ENCODE peak calls at places on chromosomes 6 and 20, in seven cellular contexts. One of them, this sample, is unnamed.

GRCh38 chr6:148147431-148147830 is 195.2 kb upstream of the SASH1 start:
- DNase-seq in AG08396: no peak
- DNase-seq in heart left ventricle: no peak
- DNase-seq in GM23248: no peak
- DNase-seq in stomach: no peak
- DNase-seq in germinal center: no peak
- DNase-seq in progenitor cell of endocrine pancreas: no peak
- DNase-seq in this sample: no peak

GRCh38 chr20:18504479-18505060 is 3.2 kb upstream of the SEC23B start:
- DNase-seq in AG08396: no peak
- DNase-seq in heart left ventricle: peak
- DNase-seq in GM23248: peak
- DNase-seq in stomach: no peak
- DNase-seq in germinal center: no peak
- DNase-seq in progenitor cell of endocrine pancreas: no peak
- DNase-seq in this sample: no peak

GRCh38 chr6:33885121-33886057 is 81.6 kb upstream of the MLN start:
- DNase-seq in AG08396: peak
- DNase-seq in heart left ventricle: no peak
- DNase-seq in GM23248: peak
- DNase-seq in stomach: no peak
- DNase-seq in germinal center: no peak
- DNase-seq in progenitor cell of endocrine pancreas: no peak
- DNase-seq in this sample: no peak

GRCh38 chr6:99547526-99547925 is 20.9 kb downstream of the CCNC start:
- DNase-seq in AG08396: no peak
- DNase-seq in heart left ventricle: no peak
- DNase-seq in GM23248: no peak
- DNase-seq in stomach: no peak
- DNase-seq in germinal center: no peak
- DNase-seq in progenitor cell of endocrine pancreas: no peak
- DNase-seq in this sample: no peak

GRCh38 chr6:123380257-123380656 is 256.5 kb downstream of the TRDN start:
- DNase-seq in AG08396: no peak
- DNase-seq in heart left ventricle: no peak
- DNase-seq in GM23248: peak
- DNase-seq in stomach: no peak
- DNase-seq in germinal center: no peak
- DNase-seq in progenitor cell of endocrine pancreas: no peak
- DNase-seq in this sample: no peak

GRCh38 chr20:17399303-17399985 is 131.7 kb downstream of the BFSP1 start:
- DNase-seq in AG08396: no peak
- DNase-seq in heart left ventricle: no peak
- DNase-seq in GM23248: no peak
- DNase-seq in stomach: no peak
- DNase-seq in germinal center: no peak
- DNase-seq in progenitor cell of endocrine pancreas: no peak
- DNase-seq in this sample: no peak

GRCh38 chr20:9884666-9885065 is 45.8 kb upstream of the PAK5 start:
- DNase-seq in AG08396: no peak
- DNase-seq in heart left ventricle: no peak
- DNase-seq in GM23248: peak
- DNase-seq in stomach: no peak
- DNase-seq in germinal center: no peak
- DNase-seq in progenitor cell of endocrine pancreas: no peak
- DNase-seq in this sample: no peak

GRCh38 chr6:102853249-102853955 is 1459.9 kb downstream of the GRIK2 start:
- DNase-seq in AG08396: no peak
- DNase-seq in heart left ventricle: no peak
- DNase-seq in GM23248: no peak
- DNase-seq in stomach: no peak
- DNase-seq in germinal center: no peak
- DNase-seq in progenitor cell of endocrine pancreas: no peak
- DNase-seq in this sample: no peak

GRCh38 chr6:84635081-84635745 is 129.2 kb downstream of the TBX18 start:
- DNase-seq in AG08396: peak
- DNase-seq in heart left ventricle: no peak
- DNase-seq in GM23248: peak
- DNase-seq in stomach: no peak
- DNase-seq in germinal center: no peak
- DNase-seq in progenitor cell of endocrine pancreas: no peak
- DNase-seq in this sample: no peak

GRCh38 chr20:11766961-11767360 is 150.7 kb upstream of the BTBD3 start:
- DNase-seq in AG08396: peak
- DNase-seq in heart left ventricle: no peak
- DNase-seq in GM23248: peak
- DNase-seq in stomach: no peak
- DNase-seq in germinal center: no peak
- DNase-seq in progenitor cell of endocrine pancreas: no peak
- DNase-seq in this sample: no peak

GRCh38 chr6:2839982-2840793 is 1.5 kb downstream of the SERPINB1 start:
- DNase-seq in AG08396: no peak
- DNase-seq in heart left ventricle: no peak
- DNase-seq in GM23248: peak
- DNase-seq in stomach: no peak
- DNase-seq in germinal center: no peak
- DNase-seq in progenitor cell of endocrine pancreas: no peak
- DNase-seq in this sample: no peak

GRCh38 chr20:20814685-20815084 is 102.2 kb upstream of the RALGAPA2 start:
- DNase-seq in AG08396: no peak
- DNase-seq in heart left ventricle: no peak
- DNase-seq in GM23248: no peak
- DNase-seq in stomach: no peak
- DNase-seq in germinal center: no peak
- DNase-seq in progenitor cell of endocrine pancreas: no peak
- DNase-seq in this sample: no peak

GRCh38 chr6:159969204-159969912 is 476 bp downstream of the IGF2R start:
- DNase-seq in AG08396: peak
- DNase-seq in heart left ventricle: peak
- DNase-seq in GM23248: peak
- DNase-seq in stomach: peak
- DNase-seq in germinal center: peak
- DNase-seq in progenitor cell of endocrine pancreas: peak
- DNase-seq in this sample: peak

GRCh38 chr20:58421497-58421850 is 32.4 kb downstream of the VAPB start:
- DNase-seq in AG08396: no peak
- DNase-seq in heart left ventricle: no peak
- DNase-seq in GM23248: no peak
- DNase-seq in stomach: no peak
- DNase-seq in germinal center: no peak
- DNase-seq in progenitor cell of endocrine pancreas: no peak
- DNase-seq in this sample: no peak

GRCh38 chr6:61809004-61809595 is 476.9 kb downstream of the KHDRBS2 start:
- DNase-seq in AG08396: peak
- DNase-seq in heart left ventricle: no peak
- DNase-seq in GM23248: peak
- DNase-seq in stomach: no peak
- DNase-seq in germinal center: peak
- DNase-seq in progenitor cell of endocrine pancreas: no peak
- DNase-seq in this sample: no peak

GRCh38 chr6:117138920-117139319 is 126.4 kb upstream of the VGLL2 start:
- DNase-seq in AG08396: no peak
- DNase-seq in heart left ventricle: no peak
- DNase-seq in GM23248: no peak
- DNase-seq in stomach: no peak
- DNase-seq in germinal center: no peak
- DNase-seq in progenitor cell of endocrine pancreas: no peak
- DNase-seq in this sample: peak

GRCh38 chr6:41655706-41656668 is 17.7 kb downstream of the MDFI start:
- DNase-seq in AG08396: no peak
- DNase-seq in heart left ventricle: peak
- DNase-seq in GM23248: no peak
- DNase-seq in stomach: no peak
- DNase-seq in germinal center: no peak
- DNase-seq in progenitor cell of endocrine pancreas: no peak
- DNase-seq in this sample: no peak

GRCh38 chr6:14758421-14759043 is 487.3 kb upstream of the JARID2 start:
- DNase-seq in AG08396: no peak
- DNase-seq in heart left ventricle: no peak
- DNase-seq in GM23248: peak
- DNase-seq in stomach: peak
- DNase-seq in germinal center: no peak
- DNase-seq in progenitor cell of endocrine pancreas: no peak
- DNase-seq in this sample: no peak

GRCh38 chr6:56156643-56157042 is 90.7 kb downstream of the COL21A1 start:
- DNase-seq in AG08396: no peak
- DNase-seq in heart left ventricle: no peak
- DNase-seq in GM23248: no peak
- DNase-seq in stomach: no peak
- DNase-seq in germinal center: no peak
- DNase-seq in progenitor cell of endocrine pancreas: no peak
- DNase-seq in this sample: no peak

GRCh38 chr6:1311400-1312192 is at the start of gene FOXQ1:
- DNase-seq in AG08396: peak
- DNase-seq in heart left ventricle: no peak
- DNase-seq in GM23248: peak
- DNase-seq in stomach: peak
- DNase-seq in germinal center: peak
- DNase-seq in progenitor cell of endocrine pancreas: peak
- DNase-seq in this sample: no peak

GRCh38 chr6:143339223-143339622 is 111.3 kb downstream of the ADAT2 start:
- DNase-seq in AG08396: no peak
- DNase-seq in heart left ventricle: no peak
- DNase-seq in GM23248: peak
- DNase-seq in stomach: no peak
- DNase-seq in germinal center: no peak
- DNase-seq in progenitor cell of endocrine pancreas: no peak
- DNase-seq in this sample: no peak

GRCh38 chr20:3805594-3806264 is 9.6 kb downstream of the CDC25B start:
- DNase-seq in AG08396: peak
- DNase-seq in heart left ventricle: no peak
- DNase-seq in GM23248: peak
- DNase-seq in stomach: no peak
- DNase-seq in germinal center: no peak
- DNase-seq in progenitor cell of endocrine pancreas: no peak
- DNase-seq in this sample: no peak

GRCh38 chr20:60765821-60766403 is 486.1 kb upstream of the CDH4 start:
- DNase-seq in AG08396: no peak
- DNase-seq in heart left ventricle: no peak
- DNase-seq in GM23248: no peak
- DNase-seq in stomach: no peak
- DNase-seq in germinal center: no peak
- DNase-seq in progenitor cell of endocrine pancreas: no peak
- DNase-seq in this sample: no peak

GRCh38 chr20:49612127-49612738 is 44.3 kb upstream of the PTGIS start:
- DNase-seq in AG08396: no peak
- DNase-seq in heart left ventricle: no peak
- DNase-seq in GM23248: no peak
- DNase-seq in stomach: peak
- DNase-seq in germinal center: no peak
- DNase-seq in progenitor cell of endocrine pancreas: no peak
- DNase-seq in this sample: peak

GRCh38 chr20:11454966-11455799 is 462.5 kb upstream of the BTBD3 start:
- DNase-seq in AG08396: no peak
- DNase-seq in heart left ventricle: no peak
- DNase-seq in GM23248: peak
- DNase-seq in stomach: no peak
- DNase-seq in germinal center: no peak
- DNase-seq in progenitor cell of endocrine pancreas: no peak
- DNase-seq in this sample: no peak

GRCh38 chr6:7561153-7561964 is 19.9 kb downstream of the DSP start:
- DNase-seq in AG08396: no peak
- DNase-seq in heart left ventricle: no peak
- DNase-seq in GM23248: peak
- DNase-seq in stomach: peak
- DNase-seq in germinal center: no peak
- DNase-seq in progenitor cell of endocrine pancreas: peak
- DNase-seq in this sample: no peak

GRCh38 chr20:45427236-45428149 is 11.6 kb downstream of the PIGT start:
- DNase-seq in AG08396: no peak
- DNase-seq in heart left ventricle: no peak
- DNase-seq in GM23248: no peak
- DNase-seq in stomach: peak
- DNase-seq in germinal center: no peak
- DNase-seq in progenitor cell of endocrine pancreas: no peak
- DNase-seq in this sample: no peak

GRCh38 chr6:135022050-135022697 is 32.4 kb downstream of the HBS1L start:
- DNase-seq in AG08396: no peak
- DNase-seq in heart left ventricle: no peak
- DNase-seq in GM23248: no peak
- DNase-seq in stomach: no peak
- DNase-seq in germinal center: no peak
- DNase-seq in progenitor cell of endocrine pancreas: no peak
- DNase-seq in this sample: no peak

GRCh38 chr6:50661636-50662035 is 51.7 kb upstream of the TFAP2D start:
- DNase-seq in AG08396: no peak
- DNase-seq in heart left ventricle: no peak
- DNase-seq in GM23248: no peak
- DNase-seq in stomach: no peak
- DNase-seq in germinal center: no peak
- DNase-seq in progenitor cell of endocrine pancreas: no peak
- DNase-seq in this sample: no peak

GRCh38 chr6:64777941-64778785 is 928.9 kb downstream of the EYS start:
- DNase-seq in AG08396: peak
- DNase-seq in heart left ventricle: no peak
- DNase-seq in GM23248: no peak
- DNase-seq in stomach: no peak
- DNase-seq in germinal center: no peak
- DNase-seq in progenitor cell of endocrine pancreas: no peak
- DNase-seq in this sample: no peak

GRCh38 chr20:49446808-49447207 is 35.7 kb downstream of the KCNB1 start:
- DNase-seq in AG08396: no peak
- DNase-seq in heart left ventricle: peak
- DNase-seq in GM23248: peak
- DNase-seq in stomach: peak
- DNase-seq in germinal center: no peak
- DNase-seq in progenitor cell of endocrine pancreas: no peak
- DNase-seq in this sample: peak

GRCh38 chr6:149202967-149203366 is 114.5 kb upstream of the TAB2 start:
- DNase-seq in AG08396: no peak
- DNase-seq in heart left ventricle: no peak
- DNase-seq in GM23248: no peak
- DNase-seq in stomach: no peak
- DNase-seq in germinal center: no peak
- DNase-seq in progenitor cell of endocrine pancreas: no peak
- DNase-seq in this sample: no peak

GRCh38 chr20:39004508-39004907 is 42.4 kb downstream of the DHX35 start:
- DNase-seq in AG08396: no peak
- DNase-seq in heart left ventricle: no peak
- DNase-seq in GM23248: no peak
- DNase-seq in stomach: peak
- DNase-seq in germinal center: no peak
- DNase-seq in progenitor cell of endocrine pancreas: no peak
- DNase-seq in this sample: no peak